ENCODE peak calls at places on chromosomes 3 and 15, in four cellular contexts. B is uterus, N is HCT116, G is upper lobe of left lung. J is an unnamed sample.
A peak's percentile ranks its signal among the peaks of the same experiment; 100 is the strongest.

GRCh38 chr3:23656821-23657220 is 148.9 kb upstream of the UBE2E1 start:
- DNase-seq in B (no peak), N (no peak), G (no peak), J (no peak)

GRCh38 chr3:142808103-142808917 is 80.6 kb downstream of the PCOLCE2 start:
- DNase-seq in B (no peak), N (peak; percentile 50), G (no peak), J (peak; percentile 31)

GRCh38 chr3:143814358-143814968 is 33.8 kb downstream of the SLC9A9 start:
- DNase-seq in B (no peak), N (no peak), G (no peak), J (no peak)

GRCh38 chr3:188432826-188433525 is 279.0 kb downstream of the LPP start:
- DNase-seq in B (no peak), N (no peak), G (no peak), J (no peak)

GRCh38 chr3:44924102-44925084 is 50.0 kb downstream of the TGM4 start:
- DNase-seq in B (no peak), N (no peak), G (no peak), J (no peak)

GRCh38 chr3:140100479-140100878 is 165.5 kb downstream of the CLSTN2 start:
- DNase-seq in B (no peak), N (no peak), G (no peak), J (no peak)

GRCh38 chr15:78162038-78162437 is 12.9 kb downstream of the IDH3A start:
- DNase-seq in B (no peak), N (no peak), G (no peak), J (no peak)

GRCh38 chr3:102229062-102229655 is 205.7 kb upstream of the ZPLD1 start:
- DNase-seq in B (peak; percentile 75), N (peak; percentile 78), G (peak; percentile 69), J (peak; percentile 12)

GRCh38 chr3:96779810-96780209 is 34.6 kb upstream of the EPHA6 start:
- DNase-seq in B (no peak), N (no peak), G (no peak), J (no peak)

DNA sequence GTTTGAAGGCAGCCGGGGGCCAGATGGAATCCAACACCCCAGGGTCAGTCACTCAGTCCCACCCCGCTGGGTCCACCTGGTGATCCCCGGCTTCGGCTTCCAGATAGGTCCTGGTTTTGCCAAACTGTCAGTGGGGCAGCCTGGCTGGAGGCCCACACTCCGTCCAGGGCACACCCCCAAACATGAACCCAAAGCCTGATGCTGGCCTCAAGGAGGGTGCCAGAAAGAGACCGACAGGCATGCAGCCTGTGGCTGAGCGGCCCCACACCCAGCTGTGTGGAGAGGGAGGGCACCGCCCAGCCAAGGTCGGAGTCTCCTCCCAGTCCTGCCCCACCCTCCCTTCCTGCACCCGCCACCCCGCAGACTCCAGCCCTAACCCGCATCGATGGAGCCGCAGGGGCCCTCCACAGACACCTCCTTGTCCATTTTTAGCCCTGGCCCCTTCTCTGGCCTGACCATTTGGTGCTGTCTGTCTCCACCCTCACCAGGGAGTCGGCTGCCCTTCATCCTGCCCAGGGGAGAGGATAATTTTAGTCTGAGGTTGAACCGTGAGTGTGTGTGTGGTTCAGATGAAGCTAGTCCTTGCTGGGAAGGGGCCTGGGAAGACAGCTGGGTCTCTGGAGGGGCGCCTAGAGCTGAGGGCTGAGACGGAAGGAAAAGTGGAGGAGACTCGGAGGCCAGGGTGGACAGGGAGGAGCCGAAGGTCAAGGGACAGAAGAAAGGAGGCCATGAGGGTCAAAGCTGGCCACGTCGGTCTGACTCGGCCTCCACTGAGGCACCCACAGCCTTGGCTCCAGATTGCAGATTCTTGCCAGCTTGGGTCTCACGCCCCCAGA is 23.1 kb downstream of the TNK2 start:
- DNase-seq in B (no peak), N (no peak), G (no peak), J (no peak)
- TF ChIP-seq POLR2A in B (no peak), N (no peak), G (no peak), J (no peak)

DNA sequence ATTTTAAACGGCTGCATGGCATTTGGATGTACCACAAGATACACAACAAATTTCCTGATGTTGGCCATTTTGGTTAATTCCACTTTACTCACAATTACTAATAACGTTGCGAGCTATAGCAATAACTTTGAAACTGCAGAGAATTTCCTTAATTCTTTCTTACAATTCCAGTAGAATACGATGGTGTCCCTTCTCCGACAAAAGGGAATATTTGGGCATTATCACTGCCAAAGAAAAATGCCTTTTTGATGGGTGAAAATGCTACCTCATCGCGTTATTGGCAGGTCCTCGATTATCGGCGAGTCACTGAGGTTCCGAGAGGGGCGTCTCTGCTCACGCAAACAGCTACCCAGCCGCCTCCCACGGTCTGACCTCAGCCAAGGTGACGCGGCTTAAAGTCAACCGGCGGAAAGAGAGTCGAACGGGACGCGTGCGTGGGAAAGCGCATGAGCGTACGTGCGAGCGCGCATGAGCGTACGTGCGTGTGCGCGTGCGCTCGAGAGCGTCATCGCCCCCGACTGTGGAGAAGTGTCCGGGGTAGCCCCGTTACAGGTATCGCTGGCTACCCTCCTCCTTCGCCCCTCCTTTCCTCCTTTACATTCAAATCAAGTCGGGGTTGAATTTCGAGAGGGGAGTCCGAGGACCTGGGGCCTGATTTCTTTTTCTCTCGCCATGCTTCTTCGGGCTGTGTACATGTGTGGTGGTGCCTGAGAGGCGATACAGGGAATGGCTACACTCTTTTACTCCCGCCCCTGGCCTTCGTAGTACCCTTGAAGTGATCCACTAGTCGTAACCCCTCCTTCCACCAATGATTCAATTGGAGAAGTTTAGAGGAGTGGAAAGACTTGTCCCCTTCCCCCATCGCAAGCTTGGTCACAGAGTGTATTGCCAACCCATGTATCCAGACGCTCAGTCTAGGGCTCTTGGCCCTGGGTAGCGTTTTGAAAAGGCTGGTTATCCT is at the start of gene OXSM:
- DNase-seq in B (peak; percentile 82), N (peak; percentile 87), G (peak; percentile 94), J (peak; percentile 75)
- TF ChIP-seq POLR2A in B (peak; percentile 59), N (no peak), G (no peak), J (peak; percentile 87)

GRCh38 chr3:33044676-33045075 is 52.3 kb downstream of the GLB1 start:
- DNase-seq in B (no peak), N (no peak), G (no peak), J (no peak)

GRCh38 chr3:33037479-33037878 is 59.5 kb downstream of the GLB1 start:
- DNase-seq in B (no peak), N (no peak), G (no peak), J (no peak)

GRCh38 chr3:33042668-33043067 is 54.3 kb downstream of the GLB1 start:
- DNase-seq in B (no peak), N (no peak), G (peak; percentile 32), J (no peak)

GRCh38 chr3:33039628-33040027 is 57.3 kb downstream of the GLB1 start:
- DNase-seq in B (no peak), N (no peak), G (no peak), J (no peak)

DNA sequence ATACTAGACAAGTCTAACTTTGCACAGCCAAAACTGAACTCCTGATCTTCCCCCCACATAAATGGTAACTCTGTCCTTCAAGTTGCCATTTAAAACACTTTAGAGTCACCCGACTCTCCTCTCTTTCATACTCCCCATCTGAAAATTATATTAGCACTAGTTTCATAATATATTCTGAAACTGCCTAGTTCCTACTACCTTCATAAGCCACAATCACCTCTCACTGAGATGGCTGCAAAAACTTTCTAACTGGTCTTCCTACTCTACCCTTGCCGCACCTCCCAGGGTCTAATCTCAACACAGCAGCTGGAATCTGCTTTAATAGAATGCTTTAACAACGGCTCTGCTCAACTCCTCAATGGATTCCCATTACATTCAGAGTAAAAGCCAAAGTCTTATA is 55.0 kb downstream of the GLB1 start:
- DNase-seq in B (no peak), N (no peak), G (no peak), J (no peak)
- TF ChIP-seq POLR2A in B (no peak), N (no peak), G (no peak), J (no peak)

GRCh38 chr3:184017672-184018423 is at the start of gene ABCC5:
- DNase-seq in B (peak; percentile 92), N (peak; percentile 70), G (peak; percentile 95), J (peak; percentile 96)
- TF ChIP-seq POLR2A in B (peak; percentile 7), N (peak; percentile 87), G (no peak), J (peak; percentile 77)

DNA sequence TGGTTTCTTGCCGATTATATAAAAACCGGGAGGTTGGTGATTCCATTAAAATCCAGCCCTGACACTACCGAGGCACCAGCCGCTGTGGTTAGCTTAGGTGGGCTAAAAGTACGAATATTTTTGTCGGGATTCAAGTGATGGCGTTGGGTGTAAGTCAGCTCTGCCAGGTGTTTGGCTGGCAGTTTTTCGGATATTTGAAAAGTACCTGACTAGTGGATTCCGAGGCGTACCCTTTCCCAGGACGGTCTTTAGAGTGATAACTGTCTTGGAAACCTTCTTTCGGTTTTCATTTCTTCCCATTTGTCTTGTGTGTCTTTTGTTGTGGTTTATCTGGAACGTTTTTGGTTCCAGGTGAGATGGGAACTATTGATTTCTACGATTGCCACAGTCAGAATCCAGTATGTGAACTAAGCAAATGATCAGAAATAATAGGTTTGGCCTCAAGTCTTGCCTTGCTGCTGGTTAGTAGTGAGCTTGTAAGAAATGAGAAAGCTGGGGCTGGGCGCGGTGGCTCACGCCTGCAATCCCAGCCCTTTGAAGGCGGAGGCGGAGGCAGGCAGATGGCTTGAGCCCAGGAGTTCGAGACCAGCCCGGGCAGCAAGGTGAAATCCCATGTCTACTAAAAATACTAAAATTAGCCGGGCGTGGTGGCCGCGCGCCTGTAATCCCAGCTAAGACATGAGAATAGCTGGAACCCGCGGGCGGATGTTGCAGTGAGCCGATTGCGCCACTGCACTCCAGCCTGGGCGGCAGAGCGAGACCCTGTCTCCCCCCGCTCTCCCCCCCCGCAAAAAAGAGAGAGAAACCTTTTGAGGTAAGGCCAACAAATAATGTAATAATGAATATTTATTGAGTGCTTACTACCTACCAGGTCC is 1.4 kb downstream of the FYTTD1 start:
- DNase-seq in B (peak; percentile 71), N (no peak), G (peak; percentile 67), J (no peak)
- TF ChIP-seq POLR2A in B (no peak), N (no peak), G (no peak), J (no peak)

GRCh38 chr3:120623719-120624093 is 27.6 kb downstream of the NDUFB4 start:
- DNase-seq in B (no peak), N (no peak), G (no peak), J (no peak)

GRCh38 chr3:120622457-120622856 is 26.3 kb downstream of the NDUFB4 start:
- DNase-seq in B (no peak), N (no peak), G (no peak), J (no peak)

GRCh38 chr3:120622870-120623718 is 27.0 kb downstream of the NDUFB4 start:
- DNase-seq in B (no peak), N (peak; percentile 93), G (no peak), J (peak; percentile 23)

DNA sequence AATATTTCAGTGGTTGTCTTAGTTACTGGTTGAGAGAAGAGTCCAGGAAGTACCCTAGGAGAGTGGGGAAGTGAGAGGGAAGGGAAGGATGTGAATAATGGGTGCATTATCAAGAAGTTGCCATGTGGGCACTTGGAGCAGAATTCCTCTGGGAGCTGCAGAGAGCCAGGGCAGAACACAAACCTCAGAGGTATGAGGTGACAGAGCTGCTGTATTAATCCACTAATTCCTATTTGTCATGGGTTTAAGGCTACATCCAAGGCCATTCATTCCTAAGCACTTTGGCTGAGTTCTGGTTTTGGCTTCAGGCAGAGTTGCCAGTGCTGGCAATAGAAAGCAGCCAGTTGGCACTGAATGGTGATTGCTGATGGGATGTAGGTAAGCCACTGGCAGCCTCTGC is 29.1 kb downstream of the NDUFB4 start:
- DNase-seq in B (no peak), N (no peak), G (no peak), J (no peak)
- TF ChIP-seq POLR2A in B (no peak), N (no peak), G (no peak), J (no peak)

J was measured in H54.